ENCODE peak calls at places on chromosomes 4 and X, in four cellular contexts. One of them, this sample, is unnamed.

GRCh38 chr4:113884655-113885054 is 94.8 kb downstream of the ARSJ start:
- DNase-seq in cardiac muscle cell: no peak
- DNase-seq in A673: no peak
- DNase-seq in ovary: no peak
- DNase-seq in this sample: no peak

GRCh38 chrX:332496-332860 is 13.9 kb upstream of the GTPBP6 start:
- DNase-seq in cardiac muscle cell: no peak
- DNase-seq in A673: no peak
- DNase-seq in ovary: no peak
- DNase-seq in this sample: peak; percentile 19

GRCh38 chrX:9859711-9860555 is 73.7 kb downstream of the SHROOM2 start:
- DNase-seq in cardiac muscle cell: no peak
- DNase-seq in A673: no peak
- DNase-seq in ovary: no peak
- DNase-seq in this sample: no peak

GRCh38 chr4:6641164-6641970 is 882 bp downstream of the MRFAP1 start:
- DNase-seq in cardiac muscle cell: peak; percentile 35
- DNase-seq in A673: no peak
- DNase-seq in ovary: peak; percentile 78
- DNase-seq in this sample: peak; percentile 59

GRCh38 chrX:10939384-10939783 is 171.7 kb upstream of the HCCS start:
- DNase-seq in cardiac muscle cell: peak; percentile 15
- DNase-seq in A673: no peak
- DNase-seq in ovary: no peak
- DNase-seq in this sample: no peak

GRCh38 chr4:45147866-45148265 is 421.5 kb upstream of the GNPDA2 start:
- DNase-seq in cardiac muscle cell: no peak
- DNase-seq in A673: no peak
- DNase-seq in ovary: no peak
- DNase-seq in this sample: no peak

GRCh38 chr4:113169368-113169767 is 119.9 kb downstream of the ANK2 start:
- DNase-seq in cardiac muscle cell: peak; percentile 26
- DNase-seq in A673: no peak
- DNase-seq in ovary: no peak
- DNase-seq in this sample: no peak

GRCh38 chr4:83282049-83282535 is 2.5 kb downstream of the COQ2 start:
- DNase-seq in cardiac muscle cell: peak; percentile 24
- DNase-seq in A673: peak; percentile 67
- DNase-seq in ovary: no peak
- DNase-seq in this sample: peak; percentile 48

GRCh38 chrX:23403849-23404248 is 69.2 kb downstream of the PTCHD1 start:
- DNase-seq in cardiac muscle cell: peak; percentile 3
- DNase-seq in A673: peak; percentile 23
- DNase-seq in ovary: no peak
- DNase-seq in this sample: no peak

GRCh38 chr4:8866828-8867623 is 4.6 kb downstream of the HMX1 start:
- DNase-seq in cardiac muscle cell: no peak
- DNase-seq in A673: no peak
- DNase-seq in ovary: no peak
- DNase-seq in this sample: no peak

GRCh38 chr4:74158561-74159396 is 861 bp downstream of the MTHFD2L start:
- DNase-seq in cardiac muscle cell: no peak
- DNase-seq in A673: no peak
- DNase-seq in ovary: no peak
- DNase-seq in this sample: no peak

GRCh38 chr4:159413252-159413941 is 310.5 kb downstream of the RAPGEF2 start:
- DNase-seq in cardiac muscle cell: no peak
- DNase-seq in A673: no peak
- DNase-seq in ovary: no peak
- DNase-seq in this sample: no peak

GRCh38 chrX:45750639-45751038 is 550.0 kb upstream of the DIPK2B start:
- DNase-seq in cardiac muscle cell: no peak
- DNase-seq in A673: no peak
- DNase-seq in ovary: no peak
- DNase-seq in this sample: no peak

GRCh38 chr4:121189811-121190210 is 25.7 kb upstream of the TNIP3 start:
- DNase-seq in cardiac muscle cell: no peak
- DNase-seq in A673: no peak
- DNase-seq in ovary: no peak
- DNase-seq in this sample: peak; percentile 67

GRCh38 chr4:40471923-40472322 is 136.8 kb downstream of the CHRNA9 start:
- DNase-seq in cardiac muscle cell: no peak
- DNase-seq in A673: no peak
- DNase-seq in ovary: no peak
- DNase-seq in this sample: no peak

GRCh38 chr4:52979020-52979419 is 116.9 kb downstream of the RASL11B start:
- DNase-seq in cardiac muscle cell: peak; percentile 35
- DNase-seq in A673: peak; percentile 11
- DNase-seq in ovary: no peak
- DNase-seq in this sample: no peak

GRCh38 chrX:100830547-100830946 is 10.4 kb downstream of the CSTF2 start:
- DNase-seq in cardiac muscle cell: no peak
- DNase-seq in A673: no peak
- DNase-seq in ovary: no peak
- DNase-seq in this sample: no peak

GRCh38 chr4:38357546-38357945 is 306.5 kb upstream of the KLF3 start:
- DNase-seq in cardiac muscle cell: no peak
- DNase-seq in A673: no peak
- DNase-seq in ovary: no peak
- DNase-seq in this sample: no peak

GRCh38 chr4:82642321-82642720 is 80.5 kb upstream of the TMEM150C start:
- DNase-seq in cardiac muscle cell: no peak
- DNase-seq in A673: no peak
- DNase-seq in ovary: no peak
- DNase-seq in this sample: no peak

GRCh38 chr4:53608649-53609048 is 17.4 kb upstream of the LNX1 start:
- DNase-seq in cardiac muscle cell: no peak
- DNase-seq in A673: no peak
- DNase-seq in ovary: no peak
- DNase-seq in this sample: no peak

GRCh38 chrX:45954026-45954425 is 591.2 kb downstream of the ZNF674 start:
- DNase-seq in cardiac muscle cell: no peak
- DNase-seq in A673: no peak
- DNase-seq in ovary: no peak
- DNase-seq in this sample: no peak

GRCh38 chrX:135264210-135264609 is 12.3 kb downstream of the ETDA start:
- DNase-seq in cardiac muscle cell: no peak
- DNase-seq in A673: no peak
- DNase-seq in ovary: no peak
- DNase-seq in this sample: no peak

GRCh38 chrX:29535212-29536162 is 679.9 kb upstream of the MAGEB2 start:
- DNase-seq in cardiac muscle cell: no peak
- DNase-seq in A673: no peak
- DNase-seq in ovary: no peak
- DNase-seq in this sample: no peak

GRCh38 chrX:135596495-135596894 is 76.0 kb downstream of the INTS6L start:
- DNase-seq in cardiac muscle cell: peak; percentile 61
- DNase-seq in A673: peak; percentile 61
- DNase-seq in ovary: no peak
- DNase-seq in this sample: peak; percentile 12

GRCh38 chr4:152528060-152528459 is 7.8 kb downstream of the FBXW7 start:
- DNase-seq in cardiac muscle cell: no peak
- DNase-seq in A673: no peak
- DNase-seq in ovary: no peak
- DNase-seq in this sample: no peak

GRCh38 chrX:76279007-76279406 is 106.1 kb downstream of the PBDC1 start:
- DNase-seq in cardiac muscle cell: peak; percentile 43
- DNase-seq in A673: peak; percentile 64
- DNase-seq in ovary: no peak
- DNase-seq in this sample: peak; percentile 55

GRCh38 chr4:152290522-152290921 is 245.4 kb downstream of the FBXW7 start:
- DNase-seq in cardiac muscle cell: no peak
- DNase-seq in A673: no peak
- DNase-seq in ovary: no peak
- DNase-seq in this sample: no peak

GRCh38 chr4:3311095-3311372 is 18.2 kb downstream of the RGS12 start:
- DNase-seq in cardiac muscle cell: no peak
- DNase-seq in A673: no peak
- DNase-seq in ovary: no peak
- DNase-seq in this sample: no peak

GRCh38 chr4:83386931-83387897 is 52.6 kb upstream of the HPSE start:
- DNase-seq in cardiac muscle cell: no peak
- DNase-seq in A673: no peak
- DNase-seq in ovary: no peak
- DNase-seq in this sample: no peak

GRCh38 chrX:129836827-129837226 is 6.9 kb downstream of the ZDHHC9 start:
- DNase-seq in cardiac muscle cell: no peak
- DNase-seq in A673: no peak
- DNase-seq in ovary: no peak
- DNase-seq in this sample: no peak

GRCh38 chr4:85153221-85153620 is 186.7 kb upstream of the WDFY3 start:
- DNase-seq in cardiac muscle cell: no peak
- DNase-seq in A673: no peak
- DNase-seq in ovary: no peak
- DNase-seq in this sample: no peak

DNA sequence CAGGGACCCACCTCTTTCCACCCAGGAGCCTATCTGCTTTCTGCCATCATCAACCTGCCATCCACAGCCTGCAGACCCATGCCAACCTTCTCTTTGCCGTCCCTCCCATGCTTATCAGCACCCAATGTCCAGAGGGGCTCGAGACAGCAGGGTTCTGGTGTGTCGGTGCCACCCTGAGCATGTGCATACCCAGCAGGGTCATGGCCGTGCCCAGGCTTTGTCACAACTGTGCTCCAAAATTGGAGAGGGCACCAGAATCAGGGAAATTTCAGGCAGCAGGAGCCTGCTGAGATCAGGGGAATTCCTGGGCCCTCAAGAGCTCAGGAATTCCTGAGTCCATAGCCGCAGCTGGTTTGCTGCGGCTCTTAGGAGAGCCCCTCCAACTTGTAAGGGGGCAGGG is 330.6 kb downstream of the CCSER1 start:
- DNase-seq in cardiac muscle cell: no peak
- DNase-seq in A673: no peak
- DNase-seq in ovary: no peak
- DNase-seq in this sample: no peak
- H3K27ac ChIP-seq in cardiac muscle cell: no peak overlapping the region
- H3K27ac ChIP-seq in A673: no peak overlapping the region
- H3K27ac ChIP-seq in ovary: no peak overlapping the region
- H3K27ac ChIP-seq in this sample: no peak overlapping the region

GRCh38 chr4:76224193-76224592 is 10.6 kb upstream of the SCARB2 start:
- DNase-seq in cardiac muscle cell: no peak
- DNase-seq in A673: no peak
- DNase-seq in ovary: no peak
- DNase-seq in this sample: no peak
- H3K27me3 ChIP-seq in cardiac muscle cell: no peaks in the 10 kb centered on the region
- H3K27me3 ChIP-seq in A673: no peaks in the 10 kb centered on the region
- H3K27me3 ChIP-seq in ovary: no peaks in the 10 kb centered on the region
- H3K27me3 ChIP-seq in this sample: no peaks in the 10 kb centered on the region

GRCh38 chrX:148270499-148270898 is 229.9 kb upstream of the AFF2 start:
- DNase-seq in cardiac muscle cell: no peak
- DNase-seq in A673: no peak
- DNase-seq in ovary: no peak
- DNase-seq in this sample: no peak

GRCh38 chrX:148265829-148266228 is 234.6 kb upstream of the AFF2 start:
- DNase-seq in cardiac muscle cell: no peak
- DNase-seq in A673: no peak
- DNase-seq in ovary: no peak
- DNase-seq in this sample: no peak

GRCh38 chrX:148269513-148269912 is 230.9 kb upstream of the AFF2 start:
- DNase-seq in cardiac muscle cell: no peak
- DNase-seq in A673: no peak
- DNase-seq in ovary: no peak
- DNase-seq in this sample: no peak

GRCh38 chrX:148268646-148269045 is 231.8 kb upstream of the AFF2 start:
- DNase-seq in cardiac muscle cell: no peak
- DNase-seq in A673: no peak
- DNase-seq in ovary: no peak
- DNase-seq in this sample: no peak

DNA sequence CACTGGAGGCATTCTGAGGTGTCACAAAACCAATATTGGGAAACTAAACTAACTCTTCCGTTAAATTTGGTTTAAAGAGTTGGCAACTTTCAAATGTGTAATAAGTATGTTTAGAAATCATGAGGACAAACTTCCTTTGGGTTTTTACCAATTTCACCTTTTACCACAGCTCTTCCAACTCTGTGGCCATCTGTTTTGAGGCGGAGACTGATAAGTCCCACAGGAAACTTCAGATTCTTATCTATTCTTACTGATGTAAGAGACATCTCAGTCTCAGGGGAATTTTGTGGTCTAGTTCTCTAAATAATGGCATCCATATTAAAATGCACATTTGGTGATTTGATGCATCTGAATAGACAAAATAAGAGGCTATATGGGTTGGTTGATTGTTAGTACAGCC is 229.2 kb upstream of the AFF2 start:
- DNase-seq in cardiac muscle cell: no peak
- DNase-seq in A673: no peak
- DNase-seq in ovary: no peak
- DNase-seq in this sample: no peak
- H3K4me3 ChIP-seq in cardiac muscle cell: no peak overlapping the region
- H3K4me3 ChIP-seq in A673: no peak overlapping the region
- H3K4me3 ChIP-seq in ovary: no peak overlapping the region
- H3K4me3 ChIP-seq in this sample: no peak overlapping the region

GRCh38 chr4:107900067-107900466 is 31.3 kb upstream of the CYP2U1 start:
- DNase-seq in cardiac muscle cell: no peak
- DNase-seq in A673: no peak
- DNase-seq in ovary: no peak
- DNase-seq in this sample: no peak

GRCh38 chr4:107902715-107903114 is 28.6 kb upstream of the CYP2U1 start:
- DNase-seq in cardiac muscle cell: no peak
- DNase-seq in A673: no peak
- DNase-seq in ovary: no peak
- DNase-seq in this sample: no peak

GRCh38 chr4:107897823-107898222 is 33.5 kb upstream of the CYP2U1 start:
- DNase-seq in cardiac muscle cell: no peak
- DNase-seq in A673: no peak
- DNase-seq in ovary: no peak
- DNase-seq in this sample: no peak

GRCh38 chr4:107900508-107900907 is 30.8 kb upstream of the CYP2U1 start:
- DNase-seq in cardiac muscle cell: no peak
- DNase-seq in A673: no peak
- DNase-seq in ovary: no peak
- DNase-seq in this sample: no peak

GRCh38 chr4:107901213-107901934 is 30.0 kb upstream of the CYP2U1 start:
- DNase-seq in cardiac muscle cell: no peak
- DNase-seq in A673: no peak
- DNase-seq in ovary: no peak
- DNase-seq in this sample: no peak
- H3K27ac ChIP-seq in cardiac muscle cell: no peak overlapping the region
- H3K27ac ChIP-seq in A673: no peak overlapping the region
- H3K27ac ChIP-seq in ovary: no peak overlapping the region
- H3K27ac ChIP-seq in this sample: no peak overlapping the region

GRCh38 chrX:12890467-12890866 is 16.0 kb upstream of the TLR8 start:
- DNase-seq in cardiac muscle cell: no peak
- DNase-seq in A673: no peak
- DNase-seq in ovary: no peak
- DNase-seq in this sample: no peak
- H3K27me3 ChIP-seq in cardiac muscle cell: no peaks in the 10 kb centered on the region
- H3K27me3 ChIP-seq in A673: no peaks in the 10 kb centered on the region
- H3K27me3 ChIP-seq in ovary: no peaks in the 10 kb centered on the region
- H3K27me3 ChIP-seq in this sample: no peaks in the 10 kb centered on the region